ENCODE peak calls at places on chromosomes 2 and 18, in four cellular contexts. One of them, this sample, is unnamed.

GRCh38 chr2:197708331-197708730 is 3.2 kb downstream of the MARS2 start:
- DNase-seq in AG10803: peak; percentile 77
- DNase-seq in sigmoid colon: no peak
- DNase-seq in cardiac fibroblast: peak; percentile 82
- DNase-seq in this sample: peak; percentile 66

GRCh38 chr18:34548973-34549294 is 161.2 kb upstream of the DTNA start:
- DNase-seq in AG10803: no peak
- DNase-seq in sigmoid colon: no peak
- DNase-seq in cardiac fibroblast: no peak
- DNase-seq in this sample: no peak

GRCh38 chr2:233469261-233470006 is 97.1 kb downstream of the USP40 start:
- DNase-seq in sigmoid colon: peak; percentile 86
- DNase-seq in AG10803: no peak
- DNase-seq in cardiac fibroblast: no peak
- DNase-seq in this sample: no peak

GRCh38 chr2:42979416-42979869 is 187.1 kb upstream of the HAAO start:
- DNase-seq in AG10803: no peak
- DNase-seq in cardiac fibroblast: no peak
- DNase-seq in sigmoid colon: peak; percentile 47
- DNase-seq in this sample: no peak

GRCh38 chr18:56984731-56985130 is 162.2 kb upstream of the BOD1L2 start:
- DNase-seq in cardiac fibroblast: no peak
- DNase-seq in AG10803: no peak
- DNase-seq in sigmoid colon: no peak
- DNase-seq in this sample: no peak

GRCh38 chr2:140242889-140243288 is 1462.7 kb upstream of the NXPH2 start:
- DNase-seq in cardiac fibroblast: no peak
- DNase-seq in AG10803: no peak
- DNase-seq in sigmoid colon: no peak
- DNase-seq in this sample: peak; percentile 4

GRCh38 chr18:27778925-27779324 is 398.0 kb downstream of the CDH2 start:
- DNase-seq in sigmoid colon: no peak
- DNase-seq in AG10803: no peak
- DNase-seq in cardiac fibroblast: no peak
- DNase-seq in this sample: no peak

GRCh38 chr2:109168716-109169115 is 39.7 kb downstream of the SH3RF3 start:
- DNase-seq in AG10803: no peak
- DNase-seq in sigmoid colon: no peak
- DNase-seq in cardiac fibroblast: no peak
- DNase-seq in this sample: no peak

GRCh38 chr18:35438480-35439234 is 59.1 kb downstream of the INO80C start:
- DNase-seq in cardiac fibroblast: peak; percentile 54
- DNase-seq in AG10803: no peak
- DNase-seq in sigmoid colon: no peak
- DNase-seq in this sample: peak; percentile 53

GRCh38 chr2:129468879-129469278 is 510.6 kb upstream of the RAB6C start:
- DNase-seq in AG10803: no peak
- DNase-seq in cardiac fibroblast: no peak
- DNase-seq in sigmoid colon: no peak
- DNase-seq in this sample: no peak

GRCh38 chr2:17518212-17519154 is at the start of gene RAD51AP2:
- DNase-seq in sigmoid colon: peak; percentile 95
- DNase-seq in cardiac fibroblast: peak; percentile 74
- DNase-seq in AG10803: peak; percentile 61
- DNase-seq in this sample: peak; percentile 89

GRCh38 chr2:229835601-229836283 is 86.1 kb downstream of the TRIP12 start:
- DNase-seq in sigmoid colon: no peak
- DNase-seq in cardiac fibroblast: peak; percentile 64
- DNase-seq in AG10803: peak; percentile 23
- DNase-seq in this sample: peak; percentile 67

GRCh38 chr2:19697131-19697530 is 204.7 kb downstream of the TTC32 start:
- DNase-seq in sigmoid colon: no peak
- DNase-seq in AG10803: no peak
- DNase-seq in cardiac fibroblast: no peak
- DNase-seq in this sample: no peak

GRCh38 chr2:3422161-3422767 is 42.8 kb downstream of the TRAPPC12 start:
- DNase-seq in sigmoid colon: no peak
- DNase-seq in cardiac fibroblast: no peak
- DNase-seq in AG10803: no peak
- DNase-seq in this sample: no peak

GRCh38 chr2:42047488-42048317 is at the start of gene PKDCC:
- DNase-seq in sigmoid colon: peak; percentile 95
- DNase-seq in cardiac fibroblast: peak; percentile 72
- DNase-seq in AG10803: peak; percentile 85
- DNase-seq in this sample: peak; percentile 90

GRCh38 chr2:117396161-117396560 is 418.3 kb upstream of the DDX18 start:
- DNase-seq in sigmoid colon: no peak
- DNase-seq in cardiac fibroblast: no peak
- DNase-seq in AG10803: no peak
- DNase-seq in this sample: no peak

GRCh38 chr18:907880-908512 is 3.3 kb downstream of the ADCYAP1 start:
- DNase-seq in AG10803: no peak
- DNase-seq in sigmoid colon: no peak
- DNase-seq in cardiac fibroblast: no peak
- DNase-seq in this sample: no peak

GRCh38 chr2:10052216-10052615 is 8.9 kb downstream of the KLF11 start:
- DNase-seq in cardiac fibroblast: no peak
- DNase-seq in AG10803: no peak
- DNase-seq in sigmoid colon: no peak
- DNase-seq in this sample: no peak

GRCh38 chr2:241702155-241702404 is 241 bp downstream of the ING5 start:
- DNase-seq in sigmoid colon: no peak
- DNase-seq in cardiac fibroblast: no peak
- DNase-seq in AG10803: no peak
- DNase-seq in this sample: no peak

GRCh38 chr2:136985044-136985443 is 219.7 kb downstream of the THSD7B start:
- DNase-seq in cardiac fibroblast: no peak
- DNase-seq in sigmoid colon: no peak
- DNase-seq in AG10803: peak; percentile 41
- DNase-seq in this sample: peak; percentile 1

GRCh38 chr2:2849464-2850217 is 518.6 kb upstream of the MYT1L start:
- DNase-seq in AG10803: no peak
- DNase-seq in sigmoid colon: no peak
- DNase-seq in cardiac fibroblast: no peak
- DNase-seq in this sample: no peak

GRCh38 chr18:8643479-8643878 is 34.2 kb downstream of the RAB12 start:
- DNase-seq in sigmoid colon: no peak
- DNase-seq in cardiac fibroblast: no peak
- DNase-seq in AG10803: peak; percentile 36
- DNase-seq in this sample: no peak

GRCh38 chr18:35024196-35024595 is 17.0 kb upstream of the MAPRE2 start:
- DNase-seq in AG10803: no peak
- DNase-seq in sigmoid colon: no peak
- DNase-seq in cardiac fibroblast: peak; percentile 31
- DNase-seq in this sample: no peak

GRCh38 chr2:144521702-144522101 is 1.8 kb upstream of the ZEB2 start:
- DNase-seq in sigmoid colon: no peak
- DNase-seq in cardiac fibroblast: no peak
- DNase-seq in AG10803: no peak
- DNase-seq in this sample: peak; percentile 25
- H3K4me3 ChIP-seq in sigmoid colon: no peak overlapping the region
- H3K4me3 ChIP-seq in cardiac fibroblast: no peak overlapping the region
- H3K4me3 ChIP-seq in AG10803: no peak overlapping the region
- H3K4me3 ChIP-seq in this sample: peak overlapping the region; percentile 54

GRCh38 chr18:36583155-36583745 is 245.6 kb downstream of the TPGS2 start:
- DNase-seq in sigmoid colon: no peak
- DNase-seq in cardiac fibroblast: no peak
- DNase-seq in AG10803: no peak
- DNase-seq in this sample: no peak
- H3K4me3 ChIP-seq in sigmoid colon: no peak overlapping the region
- H3K4me3 ChIP-seq in cardiac fibroblast: no peak overlapping the region
- H3K4me3 ChIP-seq in AG10803: no peak overlapping the region
- H3K4me3 ChIP-seq in this sample: no peak overlapping the region

GRCh38 chr18:60552948-60553347 is 180.4 kb upstream of the MC4R start:
- DNase-seq in sigmoid colon: no peak
- DNase-seq in cardiac fibroblast: no peak
- DNase-seq in AG10803: no peak
- DNase-seq in this sample: no peak

GRCh38 chr18:60554961-60555360 is 182.4 kb upstream of the MC4R start:
- DNase-seq in cardiac fibroblast: no peak
- DNase-seq in sigmoid colon: no peak
- DNase-seq in AG10803: no peak
- DNase-seq in this sample: no peak

GRCh38 chr18:60543646-60544045 is 171.1 kb upstream of the MC4R start:
- DNase-seq in AG10803: no peak
- DNase-seq in cardiac fibroblast: no peak
- DNase-seq in sigmoid colon: no peak
- DNase-seq in this sample: no peak

DNA sequence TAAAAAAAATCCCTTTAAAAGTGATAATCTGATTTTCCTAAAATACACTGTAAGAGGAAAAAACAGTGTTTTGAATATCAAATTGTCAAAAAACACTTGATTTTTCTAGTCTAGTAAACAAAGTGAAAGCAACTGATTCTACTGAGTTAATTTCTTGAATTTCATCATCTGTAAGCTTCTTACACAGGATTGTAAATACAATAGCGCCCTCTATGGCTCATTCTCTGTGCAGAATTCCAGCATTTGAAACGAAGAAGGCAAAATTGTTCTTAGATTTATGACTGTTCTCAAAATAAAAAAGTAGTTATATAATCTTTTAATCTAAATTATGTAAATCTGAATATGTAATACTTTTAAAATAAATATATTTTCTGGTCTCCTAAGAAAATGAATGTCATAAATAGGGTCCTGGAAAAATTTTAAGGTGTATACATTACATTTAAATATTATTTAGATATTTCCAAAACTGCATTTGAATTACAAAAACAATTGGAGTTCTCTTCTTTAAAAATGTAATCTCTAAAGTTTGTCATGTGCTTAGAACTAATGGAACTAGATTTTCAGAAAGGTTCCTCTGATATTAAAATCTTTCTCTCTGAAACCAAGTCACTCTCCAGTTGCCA is 176.9 kb upstream of the MC4R start:
- DNase-seq in cardiac fibroblast: peak; percentile 85
- DNase-seq in sigmoid colon: no peak
- DNase-seq in AG10803: peak; percentile 85
- DNase-seq in this sample: peak; percentile 34
- H3K4me3 ChIP-seq in cardiac fibroblast: no peak overlapping the region
- H3K4me3 ChIP-seq in sigmoid colon: no peak overlapping the region
- H3K4me3 ChIP-seq in AG10803: no peak overlapping the region
- H3K4me3 ChIP-seq in this sample: no peak overlapping the region

DNA sequence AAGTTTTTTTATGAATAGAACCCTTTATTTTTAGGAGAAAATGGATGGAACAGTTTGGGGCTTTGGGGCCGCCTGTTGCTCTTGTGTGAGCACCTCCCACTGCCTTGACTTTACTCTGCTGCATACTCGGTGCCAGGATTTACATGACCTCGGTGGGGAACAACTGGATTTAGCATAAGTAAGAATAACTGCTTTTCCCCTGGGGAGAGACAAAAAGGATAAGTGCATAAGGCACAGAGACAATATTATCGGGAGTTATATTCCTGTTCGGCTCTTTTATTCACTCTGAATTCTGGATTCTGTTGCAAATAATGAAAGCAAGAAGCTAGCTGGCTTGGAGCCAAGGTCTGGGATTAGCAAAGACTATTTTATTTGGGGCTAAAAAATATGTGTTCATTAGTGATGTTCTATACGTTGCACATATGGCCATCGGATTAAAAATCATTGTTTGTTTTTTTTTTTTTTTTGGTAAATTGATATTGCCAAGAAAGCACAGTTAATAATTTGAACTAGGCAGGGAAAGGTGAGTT is 69.8 kb downstream of the CYBRD1 start:
- DNase-seq in cardiac fibroblast: no peak
- DNase-seq in sigmoid colon: no peak
- DNase-seq in AG10803: no peak
- DNase-seq in this sample: peak; percentile 25
- H3K4me3 ChIP-seq in cardiac fibroblast: peak overlapping the region; percentile 16
- H3K4me3 ChIP-seq in sigmoid colon: no peak overlapping the region
- H3K4me3 ChIP-seq in AG10803: no peak overlapping the region
- H3K4me3 ChIP-seq in this sample: peak overlapping the region; percentile 33

DNA sequence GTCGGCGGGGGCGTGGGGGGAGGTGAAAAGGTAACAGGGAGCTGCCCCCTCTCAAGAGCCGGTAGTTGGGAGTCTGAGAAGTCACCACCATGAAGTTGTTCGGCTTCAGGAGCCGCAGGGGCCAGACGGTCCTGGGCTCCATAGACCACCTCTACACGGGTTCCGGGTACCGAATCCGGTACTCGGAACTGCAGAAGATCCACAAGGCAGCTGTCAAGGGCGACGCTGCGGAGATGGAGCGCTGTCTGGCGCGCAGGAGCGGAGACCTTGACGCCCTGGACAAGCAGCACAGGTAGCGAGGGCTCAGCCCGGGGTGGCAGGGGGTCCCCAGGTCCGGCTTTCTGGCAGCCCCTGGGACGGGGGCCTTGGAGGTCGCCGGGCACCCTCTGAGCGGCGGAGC is 47.1 kb upstream of the ZNF519 start:
- DNase-seq in cardiac fibroblast: peak; percentile 0
- DNase-seq in AG10803: no peak
- DNase-seq in sigmoid colon: no peak
- DNase-seq in this sample: no peak
- H3K4me3 ChIP-seq in cardiac fibroblast: peak overlapping the region; percentile 49
- H3K4me3 ChIP-seq in AG10803: peak overlapping the region; percentile 41
- H3K4me3 ChIP-seq in sigmoid colon: peak overlapping the region; percentile 23
- H3K4me3 ChIP-seq in this sample: peak overlapping the region; percentile 41

DNA sequence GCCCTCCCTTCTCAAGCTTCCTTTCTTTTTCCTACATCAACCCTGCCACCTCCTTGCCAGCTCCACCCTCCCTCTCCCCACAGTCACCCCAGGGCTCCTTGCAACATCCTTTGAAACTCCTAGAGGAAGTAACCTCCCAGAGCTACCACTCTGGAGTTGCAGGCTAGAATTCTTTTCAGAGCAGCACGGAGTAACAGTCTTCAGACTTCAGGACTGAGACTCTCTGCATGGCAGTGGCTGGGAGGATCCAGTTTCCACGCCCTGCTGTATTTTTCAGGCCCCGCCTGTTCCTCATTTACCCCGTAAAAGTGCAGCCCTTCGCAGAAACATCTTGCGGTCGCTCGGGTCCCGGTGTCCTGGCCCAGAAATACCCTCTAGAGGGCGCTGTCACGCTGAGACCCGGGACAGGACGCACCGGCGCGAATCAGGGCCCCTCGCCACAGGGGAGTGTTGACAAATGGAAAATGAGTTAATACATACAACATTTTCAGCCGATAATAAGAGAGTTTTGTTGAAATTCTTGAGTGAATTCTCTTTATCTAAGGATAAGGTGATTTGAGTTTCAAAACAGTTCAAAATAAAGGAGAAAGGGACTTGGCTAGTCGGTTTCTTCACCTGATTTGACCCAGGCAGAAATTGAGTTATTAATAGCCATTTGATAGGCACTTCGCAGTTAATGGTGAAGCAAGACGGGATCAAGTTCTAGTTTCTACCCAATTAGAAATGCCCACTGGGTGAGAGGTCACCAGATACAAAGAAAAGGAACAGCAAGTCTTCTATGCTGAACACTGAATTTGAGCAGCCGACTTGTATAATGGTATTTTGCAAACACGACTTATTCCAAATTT is 18.5 kb upstream of the NTSR2 start:
- DNase-seq in cardiac fibroblast: peak; percentile 81
- DNase-seq in AG10803: peak; percentile 74
- DNase-seq in sigmoid colon: peak; percentile 90
- DNase-seq in this sample: peak; percentile 90
- H3K4me3 ChIP-seq in cardiac fibroblast: peak overlapping the region; percentile 33
- H3K4me3 ChIP-seq in AG10803: peak overlapping the region; percentile 46
- H3K4me3 ChIP-seq in sigmoid colon: no peak overlapping the region
- H3K4me3 ChIP-seq in this sample: peak overlapping the region; percentile 37